ENCODE peak calls at places on chromosomes 7 and 10, in eight cellular contexts. C, W, B, U, O, M, D and H are unnamed samples. For H3K4me1, the result is how much of the 10 kb centered on the place peaks cover.

GRCh38 chr10:408223-408622 is 273.0 kb downstream of the ZMYND11 start:
- DNase-seq in C (no peak), W (no peak), B (no peak), U (no peak), O (no peak), M (no peak), D (no peak), H (no peak)

GRCh38 chr10:65571011-65571570 is 1354.7 kb upstream of the LRRTM3 start:
- DNase-seq in C (peak), W (no peak), B (no peak), U (no peak), O (no peak), M (no peak), D (no peak), H (no peak)

GRCh38 chr10:128066954-128067382 is 59.3 kb downstream of the MKI67 start:
- DNase-seq in C (no peak), W (peak), B (no peak), U (no peak), O (no peak), M (no peak), D (no peak), H (no peak)

GRCh38 chr10:117464176-117464575 is 78.4 kb upstream of the EMX2 start:
- DNase-seq in C (no peak), W (no peak), B (no peak), U (no peak), O (no peak), M (peak), D (no peak), H (no peak)

GRCh38 chr10:33330543-33331019 is 3.9 kb downstream of the NRP1 start:
- DNase-seq in C (peak), W (peak), B (peak), U (peak), O (peak), M (peak), D (peak), H (peak)

GRCh38 chr10:13915710-13916109 is 328.9 kb downstream of the PRPF18 start:
- DNase-seq in C (no peak), W (no peak), B (no peak), U (no peak), O (no peak), M (no peak), D (no peak), H (no peak)

GRCh38 chr10:79028056-79028430 is 40.7 kb upstream of the ZMIZ1 start:
- DNase-seq in C (no peak), W (peak), B (no peak), U (peak), O (peak), M (no peak), D (no peak), H (no peak)

GRCh38 chr10:113895018-113895417 is 40.6 kb downstream of the NHLRC2 start:
- DNase-seq in C (no peak), W (no peak), B (no peak), U (no peak), O (no peak), M (peak), D (no peak), H (no peak)

GRCh38 chr10:6321880-6322279 is 119.1 kb downstream of the PFKFB3 start:
- DNase-seq in C (no peak), W (no peak), B (no peak), U (no peak), O (no peak), M (peak), D (no peak), H (no peak)

GRCh38 chr7:101244385-101245146 is at the start of gene FIS1:
- DNase-seq in C (peak), W (peak), B (peak), U (peak), O (peak), M (peak), D (peak), H (peak)

GRCh38 chr10:100239851-100240250 is 10.5 kb upstream of the CHUK start:
- DNase-seq in C (no peak), W (no peak), B (no peak), U (no peak), O (no peak), M (no peak), D (no peak), H (no peak)

GRCh38 chr10:23994459-23995046 is 214.4 kb upstream of the KIAA1217 start:
- DNase-seq in C (peak), W (peak), B (peak), U (peak), O (peak), M (peak), D (peak), H (no peak)

GRCh38 chr10:110758898-110759297 is 112.8 kb upstream of the PDCD4 start:
- DNase-seq in C (no peak), W (no peak), B (no peak), U (no peak), O (no peak), M (peak), D (no peak), H (no peak)

GRCh38 chr10:86413046-86413728 is 46.6 kb upstream of the GRID1 start:
- DNase-seq in C (no peak), W (no peak), B (peak), U (no peak), O (no peak), M (peak), D (no peak), H (peak)

GRCh38 chr7:131880078-131880477 is 323.6 kb upstream of the PODXL start:
- DNase-seq in C (no peak), W (no peak), B (no peak), U (no peak), O (no peak), M (no peak), D (no peak), H (no peak)

GRCh38 chr7:131879424-131879823 is 323.0 kb upstream of the PODXL start:
- DNase-seq in C (no peak), W (no peak), B (no peak), U (no peak), O (no peak), M (no peak), D (no peak), H (no peak)

GRCh38 chr7:131883769-131884168 is 327.3 kb upstream of the PODXL start:
- DNase-seq in C (no peak), W (no peak), B (no peak), U (no peak), O (no peak), M (no peak), D (no peak), H (no peak)

GRCh38 chr7:131882321-131882720 is 325.9 kb upstream of the PODXL start:
- DNase-seq in C (no peak), W (no peak), B (no peak), U (no peak), O (no peak), M (no peak), D (no peak), H (no peak)

DNA sequence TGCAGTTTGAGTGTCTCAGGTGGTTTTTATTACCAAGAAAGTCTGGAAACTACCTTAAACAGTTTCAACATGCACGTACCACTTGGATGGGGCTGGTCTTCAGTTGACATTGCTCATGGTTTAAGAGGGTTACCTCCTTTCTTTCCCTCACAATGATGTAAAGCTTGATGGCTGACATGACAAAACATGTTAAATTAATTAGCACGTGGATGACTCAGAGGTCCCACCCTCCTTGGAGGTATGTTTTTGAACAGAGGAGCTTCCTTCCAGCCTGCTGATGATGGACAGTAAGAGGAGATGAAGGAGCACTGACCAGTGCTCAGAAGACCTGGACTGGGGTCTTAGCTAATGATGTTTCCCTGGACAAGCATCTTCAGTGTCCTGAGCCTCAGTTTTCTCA is 322.3 kb upstream of the PODXL start:
- DNase-seq in C (no peak), W (no peak), B (no peak), U (no peak), O (no peak), M (no peak), D (no peak), H (no peak)
- H3K4me1 ChIP-seq in C (under half), W (under half), B (under half), U (under half), O (under half), M (under half), D (under half), H (under half)

DNA sequence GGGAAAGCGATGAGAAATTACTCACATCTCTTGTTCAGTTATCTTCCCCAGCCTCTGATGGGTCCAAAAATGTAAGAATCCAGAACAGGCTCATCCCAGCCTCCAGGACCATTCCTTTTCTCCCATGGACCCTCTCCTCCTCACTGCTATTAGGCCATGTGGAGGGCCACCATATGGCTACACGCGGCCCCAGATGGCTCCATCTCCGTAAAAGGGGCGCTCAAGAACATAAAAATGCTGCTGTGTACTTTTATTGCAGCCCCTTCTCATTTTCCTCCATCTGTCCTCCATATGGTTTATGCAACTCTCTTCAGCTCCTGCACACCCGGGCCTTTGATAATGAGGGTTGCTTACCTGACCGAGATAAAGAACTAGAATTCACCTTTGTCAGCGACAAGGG is 166.2 kb downstream of the RAPGEF5 start:
- DNase-seq in C (no peak), W (no peak), B (no peak), U (no peak), O (no peak), M (no peak), D (no peak), H (no peak)
- H3K27ac ChIP-seq in C (no peak), W (no peak), B (no peak), U (no peak), O (no peak), M (no peak), D (no peak), H (no peak)

GRCh38 chr7:158847451-158847866 is 8.9 kb upstream of the DYNC2I1 start:
- DNase-seq in C (no peak), W (no peak), B (no peak), U (no peak), O (no peak), M (peak), D (no peak), H (no peak)
- H3K4me3 ChIP-seq in C (no peak), W (no peak), B (peak), U (no peak), O (peak), M (peak), D (no peak), H (peak)

DNA sequence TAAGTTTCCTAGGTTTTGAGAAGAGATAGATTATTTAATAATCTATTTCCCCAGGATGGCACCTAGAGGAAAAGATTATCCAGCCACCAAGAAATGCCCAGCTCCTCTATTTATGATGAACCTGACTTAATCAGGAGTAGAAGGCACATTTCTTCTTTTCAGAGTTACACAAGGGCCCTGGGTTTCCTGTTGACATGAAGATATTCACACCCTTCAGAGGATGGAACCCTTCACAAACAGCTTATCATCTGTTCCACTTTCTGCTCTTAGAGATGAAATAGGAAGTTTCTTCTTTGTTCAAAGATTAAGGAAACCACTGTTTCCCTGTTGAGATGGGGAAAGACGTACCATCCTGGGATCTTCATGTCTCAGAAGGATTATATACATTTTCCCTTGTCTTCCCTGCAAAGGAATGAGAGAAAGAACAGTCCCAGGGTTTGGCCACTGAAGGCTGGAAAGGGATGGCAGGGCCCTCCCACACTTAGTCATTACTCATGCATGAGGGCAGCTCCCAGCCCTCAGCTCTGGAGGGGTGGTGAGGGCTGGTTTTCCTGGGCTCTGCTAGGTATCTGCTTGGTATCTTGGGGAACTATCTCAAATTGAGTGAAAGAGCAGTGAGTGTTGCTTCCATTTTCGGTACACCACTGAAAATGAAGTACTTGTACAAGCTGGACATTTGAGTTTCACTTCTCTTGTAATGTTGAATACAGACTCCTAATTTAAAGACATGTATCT is 64.1 kb downstream of the MTPAP start:
- DNase-seq in C (no peak), W (no peak), B (peak), U (no peak), O (no peak), M (peak), D (peak), H (no peak)
- H3K4me1 ChIP-seq in C (under half), W (under half), B (under half), U (under half), O (under half), M (under half), D (under half), H (under half)

DNA sequence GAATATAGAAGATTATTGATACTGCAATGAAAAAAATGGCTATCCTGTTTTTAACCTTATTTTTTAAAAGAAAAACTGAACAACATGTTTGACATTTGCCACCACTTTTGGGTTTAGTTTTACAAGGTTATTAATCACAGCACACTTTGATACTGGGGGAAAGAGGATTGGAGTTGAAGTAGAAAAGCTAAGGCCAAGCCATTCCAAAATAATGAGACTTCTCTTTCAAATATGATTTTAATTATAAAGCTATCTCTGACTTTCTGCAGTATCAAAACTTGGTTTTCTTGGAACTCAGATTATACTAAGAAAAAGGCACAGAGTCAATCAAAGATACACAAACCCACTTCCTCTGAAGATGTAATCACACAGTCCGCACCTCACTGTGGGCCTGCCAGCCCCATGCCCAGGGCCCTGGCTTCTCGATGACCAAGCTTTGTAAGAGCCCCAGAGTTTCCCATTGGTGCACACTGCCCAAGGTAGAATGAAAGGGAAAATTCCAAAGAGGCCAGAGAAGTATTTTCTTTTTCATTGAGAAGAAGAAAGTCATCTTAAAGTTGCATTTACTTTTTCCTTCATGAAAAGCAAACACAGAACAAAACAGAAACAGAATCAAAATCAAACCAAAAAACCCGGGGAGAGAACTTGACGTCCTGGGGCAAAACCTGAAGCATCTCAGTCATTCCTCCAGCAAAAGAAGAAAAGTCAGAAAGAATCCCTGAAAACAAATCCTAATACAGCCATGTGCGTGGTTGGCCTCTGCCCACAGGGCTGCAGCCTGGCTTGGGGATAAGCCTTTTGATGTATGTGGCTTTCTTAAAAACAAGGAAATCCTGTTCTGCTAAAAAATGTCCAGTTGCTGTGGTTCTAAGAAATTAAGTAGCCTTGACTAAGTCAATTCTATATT is 187.7 kb upstream of the KLF6 start:
- DNase-seq in C (no peak), W (no peak), B (peak), U (no peak), O (no peak), M (peak), D (no peak), H (peak)
- H3K27ac ChIP-seq in C (no peak), W (peak), B (peak), U (no peak), O (no peak), M (peak), D (no peak), H (peak)

DNA sequence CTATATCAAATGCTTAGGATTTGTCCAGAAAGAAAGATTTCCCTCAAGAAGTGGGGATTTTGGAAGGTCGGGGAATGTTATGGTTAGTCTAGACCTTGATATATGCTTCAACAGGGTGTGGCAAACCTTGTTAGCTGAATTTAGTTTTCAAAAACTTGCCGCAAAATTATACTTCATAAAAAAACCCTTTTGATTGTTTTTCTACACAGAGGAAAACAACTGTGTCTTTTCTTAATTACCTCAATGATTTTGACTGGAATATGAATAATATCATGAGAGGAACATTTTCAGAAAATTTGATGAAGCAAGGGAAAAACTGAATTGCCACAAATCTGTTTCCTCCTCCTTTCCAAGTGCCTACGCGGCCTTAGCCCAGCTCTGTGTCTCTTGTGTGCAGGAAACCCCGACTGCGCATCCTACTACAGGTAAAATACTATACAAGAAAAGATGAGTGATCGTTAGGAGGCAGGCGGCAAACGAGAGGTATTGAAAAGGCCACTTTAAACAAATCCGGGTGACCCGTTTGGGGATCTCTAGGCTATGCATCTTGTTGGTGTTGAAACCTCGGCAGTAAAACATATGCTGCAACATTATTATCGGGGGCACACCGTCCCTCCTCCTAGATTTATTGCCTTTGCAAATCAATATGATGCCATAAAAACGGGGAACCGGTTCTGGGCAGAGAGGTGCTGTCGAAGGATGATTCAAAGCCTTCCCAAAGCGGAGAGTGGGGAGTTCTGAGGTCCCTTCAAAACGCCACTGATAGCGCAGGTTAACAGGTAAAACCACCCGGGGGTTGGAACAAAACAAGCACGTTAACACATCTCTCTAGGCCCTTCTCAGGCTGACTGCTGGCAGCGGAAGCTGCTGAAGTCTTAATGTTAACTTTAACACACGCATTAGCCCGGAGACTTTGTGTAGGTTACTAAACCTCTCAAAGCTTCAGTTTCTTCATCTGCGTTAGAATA is 2.3 kb upstream of the TBX20 start:
- DNase-seq in C (no peak), W (no peak), B (no peak), U (no peak), O (no peak), M (no peak), D (peak), H (no peak)
- H3K4me3 ChIP-seq in C (no peak), W (no peak), B (no peak), U (no peak), O (no peak), M (no peak), D (peak), H (no peak)

GRCh38 chr7:30460246-30460633 is 18.3 kb downstream of the NOD1 start:
- DNase-seq in C (peak), W (no peak), B (no peak), U (no peak), O (no peak), M (peak), D (no peak), H (no peak)

GRCh38 chr7:30465342-30466170 is 13.0 kb downstream of the NOD1 start:
- DNase-seq in C (no peak), W (no peak), B (no peak), U (no peak), O (no peak), M (peak), D (no peak), H (no peak)

GRCh38 chr7:30464231-30464660 is 14.3 kb downstream of the NOD1 start:
- DNase-seq in C (no peak), W (no peak), B (no peak), U (no peak), O (no peak), M (peak), D (no peak), H (no peak)

GRCh38 chr7:30466266-30466665 is 12.3 kb downstream of the NOD1 start:
- DNase-seq in C (no peak), W (no peak), B (no peak), U (no peak), O (no peak), M (peak), D (no peak), H (no peak)

GRCh38 chr7:30463400-30464145 is 15.0 kb downstream of the NOD1 start:
- DNase-seq in C (no peak), W (no peak), B (no peak), U (no peak), O (no peak), M (no peak), D (no peak), H (no peak)
- H3K4me1 ChIP-seq in C (half or more), W (under half), B (under half), U (under half), O (under half), M (half or more), D (under half), H (under half)

DNA sequence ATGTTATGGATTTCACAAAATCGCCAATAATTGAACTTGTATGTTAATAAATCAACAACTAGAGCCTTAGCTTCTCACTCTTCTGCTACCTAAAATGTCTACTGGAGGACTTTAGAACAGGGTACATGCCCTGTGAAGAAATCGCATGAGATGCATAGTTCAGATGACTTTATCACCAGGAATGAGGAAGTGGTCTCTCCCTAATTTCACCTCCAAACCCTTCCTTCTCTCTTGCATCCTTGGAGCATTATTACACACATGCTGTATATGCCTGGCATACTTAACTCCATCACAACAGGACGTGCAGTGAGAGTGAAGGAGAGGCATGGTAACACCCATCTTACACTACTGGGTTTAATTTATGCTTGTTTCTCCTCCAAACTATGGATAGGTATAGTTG is 27.8 kb downstream of the RHEB start:
- DNase-seq in C (peak), W (no peak), B (no peak), U (no peak), O (no peak), M (peak), D (no peak), H (no peak)
- H3K27ac ChIP-seq in C (peak), W (no peak), B (no peak), U (no peak), O (no peak), M (peak), D (no peak), H (no peak)